ENCODE peak calls at places on chromosome 7, in seven cellular contexts. P is SW480, X is right cardiac atrium, A is GF-D8, Y is lower leg skin, Z is BE2C, U is head of caudate nucleus. G is an unnamed sample.

GRCh38 chr7:143171697-143172096 is 11.5 kb upstream of the TAS2R39 start:
- DNase-seq in Y (no peak), P (peak), X (no peak), U (no peak), Z (no peak), A (no peak), G (no peak)

GRCh38 chr7:151088019-151088855 is 2.0 kb downstream of the AGAP3 start:
- DNase-seq in Y (no peak), X (peak), P (no peak), U (no peak), Z (no peak), A (peak), G (no peak)

GRCh38 chr7:359776-360361 is 69.9 kb downstream of the FOXL3 start:
- DNase-seq in A (peak), U (no peak), X (peak), Z (no peak), Y (no peak), P (peak), G (no peak)

GRCh38 chr7:43674559-43675436 is 54.5 kb downstream of the COA1 start:
- DNase-seq in X (no peak), Z (no peak), P (peak), A (no peak), U (no peak), Y (no peak), G (no peak)

GRCh38 chr7:134520130-134520529 is 7.2 kb upstream of the AKR1B10 start:
- DNase-seq in P (no peak), X (no peak), Z (no peak), U (no peak), Y (no peak), A (no peak), G (no peak)

GRCh38 chr7:35820858-35821257 is 20.0 kb downstream of the SEPTIN7 start:
- DNase-seq in U (no peak), X (no peak), P (no peak), Z (no peak), A (no peak), Y (no peak), G (no peak)

GRCh38 chr7:92762853-92763252 is 73.5 kb downstream of the CDK6 start:
- DNase-seq in P (no peak), A (no peak), U (no peak), Z (no peak), Y (no peak), X (no peak), G (no peak)

GRCh38 chr7:137373507-137373906 is 30.0 kb upstream of the PTN start:
- DNase-seq in U (no peak), A (no peak), X (no peak), Y (no peak), Z (no peak), P (no peak), G (no peak)

GRCh38 chr7:113698556-113699220 is 220.1 kb downstream of the PPP1R3A start:
- DNase-seq in A (no peak), P (peak), Z (peak), X (no peak), Y (no peak), U (no peak), G (no peak)

GRCh38 chr7:136698231-136698630 is 170.2 kb upstream of the CHRM2 start:
- DNase-seq in Y (no peak), A (no peak), Z (peak), X (no peak), P (no peak), U (no peak), G (no peak)

GRCh38 chr7:151899513-151900360 is 22.8 kb upstream of the PRKAG2 start:
- DNase-seq in U (no peak), A (no peak), P (no peak), X (no peak), Y (peak), Z (no peak), G (no peak)

GRCh38 chr7:11587814-11588213 is 244.2 kb downstream of the THSD7A start:
- DNase-seq in Y (no peak), Z (no peak), A (no peak), U (no peak), X (no peak), P (no peak), G (no peak)

GRCh38 chr7:124989911-124990310 is 60.3 kb upstream of the POT1 start:
- DNase-seq in U (no peak), P (no peak), X (no peak), A (no peak), Y (no peak), Z (no peak), G (no peak)

GRCh38 chr7:73451780-73452398 is 18.3 kb downstream of the FZD9 start:
- DNase-seq in Z (no peak), A (no peak), U (no peak), Y (no peak), P (peak), X (no peak), G (no peak)

GRCh38 chr7:130107949-130108674 is 37.8 kb downstream of the KLHDC10 start:
- DNase-seq in A (no peak), Z (no peak), Y (no peak), P (no peak), U (no peak), X (no peak), G (no peak)

GRCh38 chr7:117950601-117951278 is 77.5 kb upstream of the CTTNBP2 start:
- DNase-seq in Y (no peak), Z (no peak), U (no peak), X (no peak), P (no peak), A (no peak), G (no peak)

GRCh38 chr7:43199333-43199732 is 86.9 kb downstream of the HECW1 start:
- DNase-seq in Y (no peak), A (no peak), X (no peak), U (no peak), Z (no peak), P (no peak), G (no peak)

GRCh38 chr7:55177068-55177530 is 158.3 kb downstream of the EGFR start:
- DNase-seq in Z (no peak), U (no peak), P (peak), Y (no peak), A (no peak), X (no peak), G (no peak)

GRCh38 chr7:32347244-32347828 is 142.8 kb downstream of the LSM5 start:
- DNase-seq in Z (peak), P (peak), A (no peak), Y (no peak), X (peak), U (no peak), G (peak)

GRCh38 chr7:73822319-73823173 is 8.2 kb upstream of the CLDN4 start:
- DNase-seq in X (no peak), Z (peak), P (peak), A (no peak), U (no peak), Y (peak), G (peak)

GRCh38 chr7:100705341-100705752 is 574 bp upstream of the POP7 start:
- DNase-seq in X (peak), U (peak), Z (peak), A (peak), Y (peak), P (peak), G (peak)

GRCh38 chr7:69674701-69675182 is 76.5 kb downstream of the AUTS2 start:
- DNase-seq in Z (no peak), X (no peak), P (no peak), Y (no peak), U (no peak), A (no peak), G (no peak)

GRCh38 chr7:102424129-102424551 is 9.2 kb upstream of the ORAI2 start:
- DNase-seq in U (no peak), A (no peak), Y (no peak), P (no peak), X (no peak), Z (no peak), G (peak)

GRCh38 chr7:130071701-130072622 is 1.6 kb downstream of the KLHDC10 start:
- DNase-seq in Y (no peak), Z (peak), A (peak), U (peak), X (no peak), P (peak), G (peak)

GRCh38 chr7:29604052-29604451 is 40.4 kb downstream of the PRR15 start:
- DNase-seq in Y (no peak), X (no peak), Z (no peak), P (no peak), U (no peak), A (no peak), G (no peak)

G was measured in WERI-Rb-1.